ENCODE peak calls at places on chromosomes 7 and 10, in seven cellular contexts. G is CD4-positive, alpha-beta T cell; O is neural crest cell; B is PC-9; C is HFF-Myc; F is WTC11; A is BJ. X is an unnamed sample.

GRCh38 chr10:116707981-116708380 is 34.4 kb downstream of the HSPA12A start:
- DNase-seq in G (no peak), O (no peak), B (no peak), C (no peak), F (no peak), A (no peak), X (no peak)

GRCh38 chr10:133286366-133286765 is 9.7 kb upstream of the ADAM8 start:
- DNase-seq in G (no peak), O (no peak), B (no peak), C (no peak), F (no peak), A (no peak), X (no peak)

GRCh38 chr7:159070422-159071148 is 74.1 kb downstream of the VIPR2 start:
- DNase-seq in G (no peak), O (no peak), B (no peak), C (no peak), F (no peak), A (no peak), X (no peak)

GRCh38 chr7:142833174-142834027 is 21.5 kb upstream of the EPHB6 start:
- DNase-seq in G (no peak), O (no peak), B (no peak), C (no peak), F (no peak), A (no peak), X (no peak)

GRCh38 chr7:102129636-102130370 is 156.9 kb upstream of the SH2B2 start:
- DNase-seq in G (no peak), O (no peak), B (no peak), C (no peak), F (no peak), A (no peak), X (no peak)

GRCh38 chr10:110442746-110443145 is 55.0 kb upstream of the DUSP5 start:
- DNase-seq in G (no peak), O (no peak), B (no peak), C (no peak), F (no peak), A (no peak), X (peak)

GRCh38 chr7:140317597-140317996 is 80.7 kb downstream of the SLC37A3 start:
- DNase-seq in G (no peak), O (no peak), B (no peak), C (no peak), F (no peak), A (no peak), X (no peak)

GRCh38 chr10:93813507-93814465 is 56.0 kb downstream of the LGI1 start:
- DNase-seq in G (no peak), O (peak), B (peak), C (no peak), F (peak), A (no peak), X (no peak)

GRCh38 chr10:29012926-29013554 is 275.8 kb upstream of the LYZL1 start:
- DNase-seq in G (no peak), O (no peak), B (no peak), C (no peak), F (no peak), A (no peak), X (no peak)

GRCh38 chr7:149856-150636 is 42.3 kb upstream of the FAM20C start:
- DNase-seq in G (no peak), O (peak), B (no peak), C (no peak), F (peak), A (no peak), X (no peak)

GRCh38 chr7:134016223-134016941 is 110.8 kb upstream of the LRGUK start:
- DNase-seq in G (no peak), O (peak), B (no peak), C (no peak), F (peak), A (no peak), X (no peak)
- TF ChIP-seq CTCF in G (no peak), O (peak), B (peak), C (peak), F (peak), A (peak), X (peak)

DNA sequence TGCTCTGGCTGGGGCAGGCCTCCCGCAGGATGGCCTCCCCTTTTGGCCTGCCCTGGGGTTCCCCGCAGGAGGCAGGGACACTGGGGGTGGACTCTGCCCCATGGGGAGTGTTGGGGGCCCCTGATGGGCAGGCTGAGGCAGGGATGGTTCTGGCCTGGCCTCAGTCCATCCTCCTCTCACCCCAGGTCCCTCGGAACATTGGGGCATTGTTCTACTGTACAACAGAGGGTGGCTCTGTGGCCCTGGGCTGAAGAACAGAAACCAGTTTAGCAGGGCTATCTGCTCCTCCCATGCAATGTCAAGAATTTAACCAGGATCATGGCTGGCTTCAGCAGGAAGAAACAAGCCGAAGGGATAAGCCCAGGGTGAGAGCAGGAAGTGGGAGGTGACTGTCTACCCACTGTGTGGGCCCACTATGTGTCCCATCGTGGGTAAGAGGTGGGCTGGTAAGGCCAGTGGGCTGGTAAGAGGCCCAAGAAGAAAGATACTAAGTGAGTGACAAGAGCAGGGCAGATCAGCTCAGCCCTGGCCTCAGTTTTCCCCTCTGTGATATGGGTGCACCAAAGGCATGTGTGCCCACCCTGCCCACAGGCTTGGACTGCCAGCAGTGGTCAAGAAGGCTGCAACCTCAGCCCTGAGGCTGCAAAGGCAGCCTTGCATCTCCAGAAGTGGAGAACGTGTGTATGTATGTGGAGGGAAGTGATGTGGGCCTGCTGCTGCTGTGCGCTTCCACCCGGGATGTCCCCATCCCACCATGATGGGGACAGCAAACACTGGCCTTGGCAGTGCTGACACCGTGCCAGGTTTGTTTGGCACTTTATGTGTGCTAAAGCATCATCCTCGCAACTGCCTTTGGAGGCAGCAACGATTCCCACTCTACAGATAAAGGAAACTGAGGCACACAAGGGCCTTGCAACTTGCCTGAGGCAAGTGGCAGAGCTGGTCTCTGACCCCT is 138.9 kb downstream of the SH3PXD2A start:
- DNase-seq in G (no peak), O (no peak), B (peak), C (no peak), F (no peak), A (no peak), X (no peak)
- TF ChIP-seq CTCF in G (no peak), O (no peak), B (no peak), C (no peak), F (no peak), A (no peak), X (no peak)

GRCh38 chr7:15326044-15326644 is 235.7 kb downstream of the AGMO start:
- DNase-seq in G (no peak), O (no peak), B (no peak), C (peak), F (no peak), A (no peak), X (no peak)
- TF ChIP-seq CTCF in G (no peak), O (peak), B (peak), C (peak), F (peak), A (peak), X (peak)

DNA sequence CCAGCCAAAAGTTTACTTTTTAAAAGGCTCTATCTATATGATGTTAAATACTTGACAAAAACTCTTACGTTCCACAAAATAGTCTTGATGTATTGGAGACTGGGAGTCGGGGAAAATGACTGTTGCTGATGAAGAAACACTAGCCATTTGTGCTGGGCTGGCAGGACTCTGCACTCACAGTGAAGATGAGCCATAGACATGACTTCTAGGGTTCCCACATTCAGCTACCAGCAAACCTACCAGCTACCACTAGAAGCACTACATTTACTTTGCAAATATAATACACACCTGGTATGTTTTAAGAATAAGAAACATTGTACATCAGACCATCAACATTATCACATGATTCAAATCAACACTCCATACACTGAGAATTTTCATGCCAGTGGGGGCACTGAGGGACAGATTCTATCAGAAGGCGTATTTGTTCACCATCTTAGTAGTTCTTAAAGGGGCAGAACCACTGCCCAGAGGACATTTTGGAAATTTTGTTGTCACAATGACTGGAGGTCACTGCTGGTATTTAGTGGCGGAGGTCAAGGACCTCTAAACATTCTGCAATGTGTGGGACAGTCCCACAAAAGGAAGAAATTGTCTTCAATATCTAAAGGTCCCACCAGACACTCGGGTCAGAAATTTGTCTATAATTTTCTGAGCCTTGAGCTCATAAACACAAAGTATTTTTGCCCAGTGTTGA is 52.3 kb downstream of the PARD3 start:
- DNase-seq in G (no peak), O (no peak), B (no peak), C (no peak), F (no peak), A (no peak), X (no peak)
- TF ChIP-seq CTCF in G (no peak), O (peak), B (no peak), C (no peak), F (no peak), A (no peak), X (no peak)

GRCh38 chr10:123573236-123574147 is 92.7 kb upstream of the GPR26 start:
- DNase-seq in G (peak), O (peak), B (no peak), C (no peak), F (peak), A (no peak), X (no peak)
- TF ChIP-seq CTCF in G (no peak), O (peak), B (peak), C (peak), F (peak), A (peak), X (peak)

GRCh38 chr7:105136221-105136620 is 122.2 kb downstream of the KMT2E start:
- DNase-seq in G (no peak), O (no peak), B (peak), C (no peak), F (no peak), A (no peak), X (no peak)
- TF ChIP-seq CTCF in G (no peak), O (peak), B (peak), C (no peak), F (no peak), A (peak), X (peak)

DNA sequence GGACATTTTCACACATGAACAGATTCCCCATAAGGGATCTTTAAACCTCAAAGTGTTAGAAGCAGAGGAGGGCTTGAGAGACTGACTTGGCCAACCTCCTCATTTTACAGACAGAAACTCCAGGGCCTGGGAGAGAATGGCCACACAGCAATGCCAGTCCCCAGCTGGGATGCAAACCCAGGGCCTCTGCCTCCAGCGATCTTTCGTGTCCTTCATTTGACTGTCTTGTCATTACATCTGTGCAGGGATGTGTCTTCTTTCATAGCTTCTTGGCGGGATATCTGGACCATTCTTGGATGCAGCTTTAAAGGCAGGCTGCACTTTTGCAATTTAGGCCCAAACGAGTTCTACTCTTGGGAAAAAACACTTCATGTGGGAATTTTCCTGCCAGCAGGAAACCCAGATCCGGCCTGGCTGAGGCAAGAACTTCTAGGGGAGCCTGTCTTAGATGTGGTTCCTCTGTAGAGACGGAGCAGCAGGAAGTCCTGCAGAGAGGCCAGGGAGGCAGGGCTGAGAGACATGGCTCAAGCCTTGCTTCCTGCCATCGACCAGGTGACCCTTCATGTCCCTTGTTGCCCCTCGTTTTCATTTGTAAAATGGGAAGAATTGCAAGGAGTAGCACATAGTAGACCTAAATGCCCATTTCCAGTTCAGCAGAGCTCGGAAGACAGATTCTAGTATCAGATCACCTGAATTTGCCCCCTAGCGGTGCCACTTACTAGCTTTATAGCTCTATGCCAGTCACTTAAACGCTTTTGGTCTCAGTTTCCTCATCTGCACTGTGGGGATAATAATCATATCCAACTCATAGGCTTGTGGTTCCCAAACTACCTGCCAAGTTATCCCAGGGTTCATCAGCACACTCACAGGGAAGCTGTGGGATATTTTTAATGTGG is 43.9 kb upstream of the SLC29A3 start:
- DNase-seq in G (no peak), O (no peak), B (no peak), C (no peak), F (no peak), A (no peak), X (no peak)
- TF ChIP-seq CTCF in G (no peak), O (no peak), B (no peak), C (no peak), F (no peak), A (no peak), X (no peak)

GRCh38 chr7:152894295-152895170 is 135.0 kb downstream of the ACTR3B start:
- DNase-seq in G (no peak), O (peak), B (no peak), C (no peak), F (peak), A (no peak), X (no peak)
- TF ChIP-seq CTCF in G (peak), O (peak), B (peak), C (peak), F (peak), A (peak), X (peak)

GRCh38 chr10:123205041-123205440 is 50.8 kb downstream of the BUB3 start:
- DNase-seq in G (no peak), O (no peak), B (no peak), C (no peak), F (no peak), A (no peak), X (no peak)

GRCh38 chr10:123204127-123204461 is 49.9 kb downstream of the BUB3 start:
- DNase-seq in G (no peak), O (no peak), B (no peak), C (no peak), F (no peak), A (no peak), X (no peak)

GRCh38 chr10:123203393-123204126 is 49.4 kb downstream of the BUB3 start:
- DNase-seq in G (no peak), O (no peak), B (peak), C (no peak), F (no peak), A (no peak), X (no peak)

GRCh38 chr10:123202526-123202925 is 48.3 kb downstream of the BUB3 start:
- DNase-seq in G (no peak), O (no peak), B (no peak), C (no peak), F (no peak), A (no peak), X (no peak)

GRCh38 chr10:123200510-123200909 is 46.3 kb downstream of the BUB3 start:
- DNase-seq in G (no peak), O (no peak), B (no peak), C (no peak), F (no peak), A (no peak), X (no peak)
- TF ChIP-seq CTCF in G (no peak), O (no peak), B (no peak), C (no peak), F (no peak), A (no peak), X (no peak)

X was measured in chondrocyte.